ENCODE peak calls at places on chromosomes 5 and 9, in nine cellular contexts. One of them, this sample, is unnamed.

GRCh38 chr9:33155393-33155792 is 11.7 kb downstream of the B4GALT1 start:
- DNase-seq in cardiac fibroblast: no peak
- DNase-seq in left ventricle myocardium inferior: no peak
- DNase-seq in head of caudate nucleus: no peak
- DNase-seq in hypothalamus: no peak
- DNase-seq in HEK293T: no peak
- DNase-seq in tibial artery: peak
- DNase-seq in NCI-H460: no peak
- DNase-seq in stimulated activated CD8-positive, alpha-beta memory T cell treated with anti-CD3 and anti-CD28 coated beads, Interleukin-4, amount 100 ng/mL, for 1 hour: no peak
- DNase-seq in this sample: no peak

GRCh38 chr9:109286571-109286977 is 34.3 kb downstream of the EPB41L4B start:
- DNase-seq in cardiac fibroblast: peak
- DNase-seq in left ventricle myocardium inferior: no peak
- DNase-seq in head of caudate nucleus: no peak
- DNase-seq in hypothalamus: no peak
- DNase-seq in HEK293T: no peak
- DNase-seq in tibial artery: no peak
- DNase-seq in NCI-H460: peak
- DNase-seq in stimulated activated CD8-positive, alpha-beta memory T cell treated with anti-CD3 and anti-CD28 coated beads, Interleukin-4, amount 100 ng/mL, for 1 hour: no peak
- DNase-seq in this sample: no peak

GRCh38 chr5:94968507-94969095 is 316.3 kb downstream of the MCTP1 start:
- DNase-seq in cardiac fibroblast: peak
- DNase-seq in left ventricle myocardium inferior: no peak
- DNase-seq in head of caudate nucleus: no peak
- DNase-seq in hypothalamus: no peak
- DNase-seq in HEK293T: peak
- DNase-seq in tibial artery: no peak
- DNase-seq in NCI-H460: peak
- DNase-seq in stimulated activated CD8-positive, alpha-beta memory T cell treated with anti-CD3 and anti-CD28 coated beads, Interleukin-4, amount 100 ng/mL, for 1 hour: no peak
- DNase-seq in this sample: no peak

GRCh38 chr9:21030389-21031035 is 928 bp downstream of the HACD4 start:
- DNase-seq in cardiac fibroblast: peak
- DNase-seq in left ventricle myocardium inferior: no peak
- DNase-seq in head of caudate nucleus: no peak
- DNase-seq in hypothalamus: no peak
- DNase-seq in HEK293T: no peak
- DNase-seq in tibial artery: no peak
- DNase-seq in NCI-H460: no peak
- DNase-seq in stimulated activated CD8-positive, alpha-beta memory T cell treated with anti-CD3 and anti-CD28 coated beads, Interleukin-4, amount 100 ng/mL, for 1 hour: no peak
- DNase-seq in this sample: no peak

GRCh38 chr9:133754187-133754586 is 16.0 kb upstream of the SARDH start:
- DNase-seq in cardiac fibroblast: no peak
- DNase-seq in left ventricle myocardium inferior: no peak
- DNase-seq in head of caudate nucleus: no peak
- DNase-seq in hypothalamus: no peak
- DNase-seq in HEK293T: no peak
- DNase-seq in tibial artery: peak
- DNase-seq in NCI-H460: no peak
- DNase-seq in stimulated activated CD8-positive, alpha-beta memory T cell treated with anti-CD3 and anti-CD28 coated beads, Interleukin-4, amount 100 ng/mL, for 1 hour: no peak
- DNase-seq in this sample: no peak

GRCh38 chr5:163535290-163535689 is 29.9 kb downstream of the MAT2B start:
- DNase-seq in cardiac fibroblast: no peak
- DNase-seq in left ventricle myocardium inferior: no peak
- DNase-seq in head of caudate nucleus: no peak
- DNase-seq in hypothalamus: no peak
- DNase-seq in HEK293T: no peak
- DNase-seq in tibial artery: no peak
- DNase-seq in NCI-H460: no peak
- DNase-seq in stimulated activated CD8-positive, alpha-beta memory T cell treated with anti-CD3 and anti-CD28 coated beads, Interleukin-4, amount 100 ng/mL, for 1 hour: no peak
- DNase-seq in this sample: no peak

GRCh38 chr5:179607449-179607931 is 16.0 kb downstream of the HNRNPH1 start:
- DNase-seq in cardiac fibroblast: peak
- DNase-seq in left ventricle myocardium inferior: peak
- DNase-seq in head of caudate nucleus: peak
- DNase-seq in hypothalamus: no peak
- DNase-seq in HEK293T: no peak
- DNase-seq in tibial artery: peak
- DNase-seq in NCI-H460: no peak
- DNase-seq in stimulated activated CD8-positive, alpha-beta memory T cell treated with anti-CD3 and anti-CD28 coated beads, Interleukin-4, amount 100 ng/mL, for 1 hour: no peak
- DNase-seq in this sample: no peak

GRCh38 chr9:131676431-131676972 is 63.4 kb downstream of the RAPGEF1 start:
- DNase-seq in cardiac fibroblast: no peak
- DNase-seq in left ventricle myocardium inferior: no peak
- DNase-seq in head of caudate nucleus: no peak
- DNase-seq in hypothalamus: no peak
- DNase-seq in HEK293T: no peak
- DNase-seq in tibial artery: no peak
- DNase-seq in NCI-H460: no peak
- DNase-seq in stimulated activated CD8-positive, alpha-beta memory T cell treated with anti-CD3 and anti-CD28 coated beads, Interleukin-4, amount 100 ng/mL, for 1 hour: no peak
- DNase-seq in this sample: no peak

GRCh38 chr5:158435161-158435616 is 576.2 kb upstream of the CLINT1 start:
- DNase-seq in cardiac fibroblast: no peak
- DNase-seq in left ventricle myocardium inferior: no peak
- DNase-seq in head of caudate nucleus: no peak
- DNase-seq in hypothalamus: no peak
- DNase-seq in HEK293T: no peak
- DNase-seq in tibial artery: no peak
- DNase-seq in NCI-H460: no peak
- DNase-seq in stimulated activated CD8-positive, alpha-beta memory T cell treated with anti-CD3 and anti-CD28 coated beads, Interleukin-4, amount 100 ng/mL, for 1 hour: no peak
- DNase-seq in this sample: no peak

GRCh38 chr9:128716581-128717254 is 7.2 kb downstream of the ZDHHC12 start:
- DNase-seq in cardiac fibroblast: no peak
- DNase-seq in left ventricle myocardium inferior: no peak
- DNase-seq in head of caudate nucleus: no peak
- DNase-seq in hypothalamus: no peak
- DNase-seq in HEK293T: no peak
- DNase-seq in tibial artery: no peak
- DNase-seq in NCI-H460: no peak
- DNase-seq in stimulated activated CD8-positive, alpha-beta memory T cell treated with anti-CD3 and anti-CD28 coated beads, Interleukin-4, amount 100 ng/mL, for 1 hour: no peak
- DNase-seq in this sample: no peak

GRCh38 chr9:97511762-97512429 is 10.4 kb downstream of the TMOD1 start:
- DNase-seq in cardiac fibroblast: no peak
- DNase-seq in left ventricle myocardium inferior: no peak
- DNase-seq in head of caudate nucleus: no peak
- DNase-seq in hypothalamus: no peak
- DNase-seq in HEK293T: no peak
- DNase-seq in tibial artery: no peak
- DNase-seq in NCI-H460: no peak
- DNase-seq in stimulated activated CD8-positive, alpha-beta memory T cell treated with anti-CD3 and anti-CD28 coated beads, Interleukin-4, amount 100 ng/mL, for 1 hour: no peak
- DNase-seq in this sample: no peak

GRCh38 chr5:60636001-60636400 is 64.0 kb downstream of the DEPDC1B start:
- DNase-seq in cardiac fibroblast: no peak
- DNase-seq in left ventricle myocardium inferior: no peak
- DNase-seq in head of caudate nucleus: no peak
- DNase-seq in hypothalamus: no peak
- DNase-seq in HEK293T: no peak
- DNase-seq in tibial artery: no peak
- DNase-seq in NCI-H460: no peak
- DNase-seq in stimulated activated CD8-positive, alpha-beta memory T cell treated with anti-CD3 and anti-CD28 coated beads, Interleukin-4, amount 100 ng/mL, for 1 hour: no peak
- DNase-seq in this sample: no peak

GRCh38 chr9:137070906-137071275 is 534 bp upstream of the SAPCD2 start:
- DNase-seq in cardiac fibroblast: no peak
- DNase-seq in left ventricle myocardium inferior: peak
- DNase-seq in head of caudate nucleus: peak
- DNase-seq in hypothalamus: peak
- DNase-seq in HEK293T: no peak
- DNase-seq in tibial artery: peak
- DNase-seq in NCI-H460: no peak
- DNase-seq in stimulated activated CD8-positive, alpha-beta memory T cell treated with anti-CD3 and anti-CD28 coated beads, Interleukin-4, amount 100 ng/mL, for 1 hour: no peak
- DNase-seq in this sample: no peak

GRCh38 chr5:74221413-74221812 is 419.1 kb downstream of the ENC1 start:
- DNase-seq in cardiac fibroblast: no peak
- DNase-seq in left ventricle myocardium inferior: no peak
- DNase-seq in head of caudate nucleus: no peak
- DNase-seq in hypothalamus: no peak
- DNase-seq in HEK293T: no peak
- DNase-seq in tibial artery: no peak
- DNase-seq in NCI-H460: no peak
- DNase-seq in stimulated activated CD8-positive, alpha-beta memory T cell treated with anti-CD3 and anti-CD28 coated beads, Interleukin-4, amount 100 ng/mL, for 1 hour: no peak
- DNase-seq in this sample: no peak

GRCh38 chr5:177472460-177473441 is 683 bp downstream of the DBN1 start:
- DNase-seq in cardiac fibroblast: no peak
- DNase-seq in left ventricle myocardium inferior: no peak
- DNase-seq in head of caudate nucleus: no peak
- DNase-seq in hypothalamus: no peak
- DNase-seq in HEK293T: peak
- DNase-seq in tibial artery: peak
- DNase-seq in NCI-H460: no peak
- DNase-seq in stimulated activated CD8-positive, alpha-beta memory T cell treated with anti-CD3 and anti-CD28 coated beads, Interleukin-4, amount 100 ng/mL, for 1 hour: peak
- DNase-seq in this sample: no peak

GRCh38 chr9:93665128-93665565 is 88.8 kb downstream of the PHF2 start:
- DNase-seq in cardiac fibroblast: no peak
- DNase-seq in left ventricle myocardium inferior: peak
- DNase-seq in head of caudate nucleus: no peak
- DNase-seq in hypothalamus: no peak
- DNase-seq in HEK293T: no peak
- DNase-seq in tibial artery: peak
- DNase-seq in NCI-H460: no peak
- DNase-seq in stimulated activated CD8-positive, alpha-beta memory T cell treated with anti-CD3 and anti-CD28 coated beads, Interleukin-4, amount 100 ng/mL, for 1 hour: no peak
- DNase-seq in this sample: no peak

GRCh38 chr5:127088226-127088625 is 14.9 kb upstream of the C5orf63 start:
- DNase-seq in cardiac fibroblast: peak
- DNase-seq in left ventricle myocardium inferior: no peak
- DNase-seq in head of caudate nucleus: no peak
- DNase-seq in hypothalamus: no peak
- DNase-seq in HEK293T: no peak
- DNase-seq in tibial artery: no peak
- DNase-seq in NCI-H460: peak
- DNase-seq in stimulated activated CD8-positive, alpha-beta memory T cell treated with anti-CD3 and anti-CD28 coated beads, Interleukin-4, amount 100 ng/mL, for 1 hour: no peak
- DNase-seq in this sample: no peak